ENCODE peak calls at places on chromosomes 2 and 18, in six cellular contexts. C is sigmoid colon; G is NCI-H748 treated with DMSO at 0.1 percent for 48 hours; N is stimulated activated CD8-positive, alpha-beta memory T cell treated with anti-CD3 and anti-CD28 coated beads, Interleukin-12 subunit alpha, Interleukin-12 subunit beta, amount 100 ng/mL, for 4 hours; W is CD8-positive, alpha-beta memory T cell; X is A172. F is an unnamed sample.

GRCh38 chr2:47525167-47525566 is 122.2 kb downstream of the MSH2 start:
- DNase-seq in X (no peak), C (no peak), G (no peak), W (no peak), N (no peak), F (no peak)

GRCh38 chr18:63272638-63273037 is 46.9 kb downstream of the BCL2 start:
- DNase-seq in C (no peak), W (no peak), N (no peak), G (no peak), X (no peak), F (no peak)

GRCh38 chr2:200966770-200967169 is 3.3 kb upstream of the ORC2 start:
- DNase-seq in X (peak), N (no peak), W (no peak), C (no peak), G (no peak), F (no peak)

GRCh38 chr2:55482186-55482945 is 37.2 kb upstream of the CFAP36 start:
- DNase-seq in X (peak), W (no peak), N (no peak), C (no peak), G (no peak), F (no peak)

GRCh38 chr2:72128843-72129227 is 18.8 kb downstream of the CYP26B1 start:
- DNase-seq in N (no peak), C (no peak), X (no peak), G (no peak), W (no peak), F (peak)

GRCh38 chr2:205546417-205546816 is 135.9 kb upstream of the NRP2 start:
- DNase-seq in C (no peak), X (no peak), G (no peak), W (no peak), N (no peak), F (no peak)

GRCh38 chr2:96329416-96329815 is 4.3 kb downstream of the ITPRIPL1 start:
- DNase-seq in X (peak), G (no peak), N (no peak), W (no peak), C (no peak), F (no peak)

GRCh38 chr2:166031054-166031453 is 77.5 kb upstream of the TTC21B start:
- DNase-seq in N (no peak), W (no peak), X (peak), C (no peak), G (no peak), F (no peak)

GRCh38 chr2:217223222-217223930 is 363.5 kb upstream of the TNP1 start:
- DNase-seq in C (no peak), X (peak), N (no peak), G (no peak), W (no peak), F (no peak)